ENCODE peak calls at places on chromosomes 13 and 19, in nine cellular contexts. W is heart right ventricle; X is GM23338; I is Peyer's patch; N is psoas muscle; L is ascending aorta; C is endodermal cell; Z is GM23248; F is CD8-positive, alpha-beta memory T cell. G is an unnamed sample. For H3K4me1, the result is how much of the 10 kb centered on the place peaks cover.

GRCh38 chr19:575527-576506 is 3.4 kb downstream of the BSG start:
- DNase-seq in N (peak), C (peak), Z (peak), I (no peak), X (peak), F (no peak), W (peak), L (no peak), G (no peak)

GRCh38 chr13:46160474-46161066 is 21.4 kb downstream of the LCP1 start:
- DNase-seq in N (no peak), C (peak), W (no peak), X (peak), Z (peak), I (no peak), F (no peak), L (no peak), G (peak)

GRCh38 chr19:16969127-16969526 is 57.5 kb downstream of the CPAMD8 start:
- DNase-seq in X (peak), L (no peak), C (no peak), W (no peak), I (no peak), F (no peak), N (no peak), Z (peak), G (no peak)

GRCh38 chr13:90732049-90732448 is 615.4 kb upstream of the MIR17HG start:
- DNase-seq in I (no peak), F (no peak), N (no peak), X (peak), Z (no peak), L (no peak), W (no peak), C (peak), G (no peak)

GRCh38 chr13:97512732-97513131 is 78.8 kb downstream of the RAP2A start:
- DNase-seq in W (no peak), F (no peak), I (no peak), Z (no peak), X (no peak), N (no peak), C (no peak), L (no peak), G (no peak)

GRCh38 chr19:34306213-34306661 is 51.9 kb downstream of the GARRE1 start:
- DNase-seq in X (no peak), F (no peak), W (no peak), C (no peak), L (no peak), Z (no peak), I (peak), N (no peak), G (no peak)

GRCh38 chr19:54254195-54254906 is 2.7 kb downstream of the LILRB5 start:
- DNase-seq in L (no peak), W (no peak), Z (no peak), N (no peak), I (no peak), F (no peak), C (peak), X (peak), G (no peak)

GRCh38 chr13:108734676-108735075 is 105.3 kb downstream of the MYO16 start:
- DNase-seq in F (no peak), N (no peak), C (peak), I (no peak), X (peak), W (no peak), L (no peak), Z (no peak), G (peak)

GRCh38 chr13:111486331-111486730 is 165.9 kb downstream of the TEX29 start:
- DNase-seq in C (no peak), L (no peak), W (no peak), F (no peak), N (no peak), X (no peak), Z (no peak), I (no peak), G (no peak)

GRCh38 chr19:51410950-51411748 is 6.3 kb downstream of the SIGLEC10 start:
- DNase-seq in I (no peak), F (no peak), N (no peak), X (no peak), Z (no peak), W (no peak), C (no peak), L (no peak), G (no peak)

GRCh38 chr13:21673592-21674270 is 2.9 kb downstream of the FGF9 start:
- DNase-seq in L (no peak), F (no peak), C (peak), W (peak), X (peak), I (peak), N (peak), Z (peak), G (no peak)

GRCh38 chr13:46134494-46134893 is 29.7 kb upstream of the CPB2 start:
- DNase-seq in F (no peak), C (no peak), Z (no peak), N (no peak), W (no peak), L (no peak), X (no peak), I (no peak), G (no peak)

GRCh38 chr19:5045956-5046338 is 77.0 kb downstream of the KDM4B start:
- DNase-seq in L (no peak), X (no peak), W (no peak), Z (no peak), C (no peak), I (no peak), F (no peak), N (no peak), G (no peak)

GRCh38 chr19:47110521-47111080 is 3.0 kb downstream of the ZC3H4 start:
- DNase-seq in C (no peak), X (no peak), Z (peak), L (no peak), I (no peak), N (no peak), F (no peak), W (no peak), G (no peak)

GRCh38 chr13:113901642-113902041 is 37.8 kb upstream of the GAS6 start:
- DNase-seq in N (no peak), C (peak), W (no peak), F (no peak), L (no peak), Z (no peak), X (no peak), I (no peak), G (no peak)

GRCh38 chr19:29858000-29858596 is 46.3 kb downstream of the CCNE1 start:
- DNase-seq in W (no peak), L (no peak), I (peak), F (no peak), C (peak), Z (peak), N (no peak), X (peak), G (no peak)

GRCh38 chr13:61362522-61362921 is 53.1 kb downstream of the PCDH20 start:
- DNase-seq in X (no peak), C (no peak), I (no peak), L (no peak), F (no peak), Z (no peak), W (no peak), N (no peak), G (no peak)

GRCh38 chr19:1130801-1131717 is 27.3 kb downstream of the GPX4 start:
- DNase-seq in L (no peak), X (no peak), Z (peak), I (no peak), W (no peak), N (no peak), C (no peak), F (peak), G (no peak)

GRCh38 chr19:17733127-17733526 is 13.8 kb downstream of the MAP1S start:
- DNase-seq in I (no peak), X (no peak), Z (no peak), C (no peak), N (no peak), F (no peak), W (no peak), L (no peak), G (no peak)

GRCh38 chr19:45940515-45940805 is 25.9 kb upstream of the NANOS2 start:
- DNase-seq in N (no peak), W (no peak), Z (no peak), C (no peak), L (no peak), X (no peak), F (no peak), I (no peak), G (no peak)
- H3K4me1 ChIP-seq in N (under half), W (under half), Z (under half), C (under half), L (under half), X (under half), F (under half), I (under half), G (under half)

DNA sequence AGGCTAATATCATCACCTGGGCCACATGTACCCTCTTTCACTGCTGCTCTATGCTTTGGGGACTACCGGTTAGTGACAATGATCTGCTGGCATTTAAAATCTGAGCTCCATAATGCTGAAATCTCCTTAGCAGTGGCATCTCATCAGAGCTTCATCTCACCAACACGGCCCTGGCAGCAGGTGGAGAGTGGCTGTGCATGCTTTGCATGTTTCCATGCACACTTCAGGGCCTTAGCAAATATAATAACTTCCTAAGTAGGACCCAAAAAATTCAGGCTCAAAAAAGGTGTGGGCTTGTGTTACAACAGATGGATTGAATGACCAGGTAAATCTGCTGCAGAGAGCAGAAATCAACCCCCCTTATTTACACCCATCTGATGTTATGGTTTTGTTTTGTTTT is 55.2 kb downstream of the ALOX5AP start:
- DNase-seq in L (no peak), X (no peak), F (no peak), W (no peak), Z (no peak), N (no peak), C (no peak), I (no peak), G (no peak)
- H3K27ac ChIP-seq in L (no peak), X (no peak), F (no peak), W (no peak), Z (no peak), N (no peak), C (no peak), I (no peak), G (no peak)

GRCh38 chr13:48728876-48729275 is 75.1 kb downstream of the CYSLTR2 start:
- DNase-seq in F (no peak), W (no peak), Z (no peak), X (no peak), L (no peak), I (no peak), N (no peak), C (no peak), G (no peak)

GRCh38 chr13:48727252-48728011 is 73.7 kb downstream of the CYSLTR2 start:
- DNase-seq in C (no peak), Z (peak), I (no peak), X (no peak), F (no peak), L (no peak), N (no peak), W (peak), G (no peak)

GRCh38 chr13:48730971-48731658 is 77.4 kb downstream of the CYSLTR2 start:
- DNase-seq in W (no peak), I (no peak), C (peak), L (no peak), N (no peak), X (peak), Z (peak), F (no peak), G (no peak)

GRCh38 chr13:48726711-48727110 is 73.0 kb downstream of the CYSLTR2 start:
- DNase-seq in W (no peak), C (no peak), N (no peak), X (no peak), L (no peak), Z (no peak), I (no peak), F (no peak), G (no peak)

GRCh38 chr13:48728226-48728625 is 74.5 kb downstream of the CYSLTR2 start:
- DNase-seq in X (no peak), Z (no peak), N (no peak), L (no peak), I (no peak), C (no peak), F (no peak), W (no peak), G (no peak)
- H3K4me3 ChIP-seq in X (no peak), Z (no peak), N (no peak), L (no peak), I (no peak), C (no peak), F (no peak), W (no peak), G (no peak)

DNA sequence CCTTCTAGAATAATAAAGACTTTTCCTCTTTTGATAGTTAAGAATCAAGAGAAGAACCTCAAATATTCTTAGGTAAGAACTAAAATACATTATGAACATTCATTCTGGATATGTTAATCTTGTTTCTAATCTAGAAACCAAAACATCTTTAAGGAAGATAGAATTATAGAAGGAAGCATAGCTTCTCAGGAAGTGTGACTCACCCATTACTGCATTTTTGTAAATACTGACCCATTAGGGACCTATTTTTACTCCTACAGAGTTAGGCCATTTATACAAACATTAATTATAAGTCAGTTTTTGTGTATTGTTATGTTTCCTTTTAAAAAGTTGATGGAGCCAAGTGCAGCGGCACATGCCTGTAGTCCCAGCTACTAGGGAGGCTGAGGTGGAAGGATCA is 147.1 kb downstream of the NUFIP1 start:
- DNase-seq in X (no peak), I (no peak), N (no peak), Z (peak), C (no peak), L (no peak), W (no peak), F (no peak), G (no peak)
- H3K4me1 ChIP-seq in X (under half), I (under half), N (under half), Z (under half), C (under half), L (under half), W (under half), F (under half), G (under half)

DNA sequence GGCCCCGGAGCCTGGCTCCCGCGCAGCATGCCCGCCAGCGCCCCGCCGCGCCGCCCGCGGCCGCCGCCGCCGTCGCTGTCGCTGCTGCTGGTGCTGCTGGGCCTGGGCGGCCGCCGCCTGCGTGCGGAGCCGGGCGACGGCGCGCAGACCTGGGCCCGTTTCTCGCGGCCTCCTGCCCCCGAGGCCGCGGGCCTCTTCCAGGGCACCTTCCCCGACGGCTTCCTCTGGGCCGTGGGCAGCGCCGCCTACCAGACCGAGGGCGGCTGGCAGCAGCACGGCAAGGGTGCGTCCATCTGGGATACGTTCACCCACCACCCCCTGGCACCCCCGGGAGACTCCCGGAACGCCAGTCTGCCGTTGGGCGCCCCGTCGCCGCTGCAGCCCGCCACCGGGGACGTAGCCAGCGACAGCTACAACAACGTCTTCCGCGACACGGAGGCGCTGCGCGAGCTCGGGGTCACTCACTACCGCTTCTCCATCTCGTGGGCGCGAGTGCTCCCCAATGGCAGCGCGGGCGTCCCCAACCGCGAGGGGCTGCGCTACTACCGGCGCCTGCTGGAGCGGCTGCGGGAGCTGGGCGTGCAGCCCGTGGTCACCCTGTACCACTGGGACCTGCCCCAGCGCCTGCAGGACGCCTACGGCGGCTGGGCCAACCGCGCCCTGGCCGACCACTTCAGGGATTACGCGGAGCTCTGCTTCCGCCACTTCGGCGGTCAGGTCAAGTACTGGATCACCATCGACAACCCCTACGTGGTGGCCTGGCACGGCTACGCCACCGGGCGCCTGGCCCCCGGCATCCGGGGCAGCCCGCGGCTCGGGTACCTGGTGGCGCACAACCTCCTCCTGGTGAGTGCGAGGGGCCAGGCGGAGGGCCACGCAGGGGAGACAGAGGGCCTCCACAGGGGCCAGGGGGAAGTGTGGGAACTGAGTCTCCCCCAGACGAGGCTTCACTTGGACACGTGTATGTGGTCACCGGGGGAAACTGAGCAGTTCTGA is at the start of gene KL:
- DNase-seq in X (peak), W (peak), N (peak), F (no peak), I (peak), Z (peak), C (peak), L (no peak), G (no peak)
- H3K27ac ChIP-seq in X (no peak), W (peak), N (peak), F (no peak), I (peak), Z (no peak), C (no peak), L (peak), G (no peak)

GRCh38 chr19:2770055-2771013 is 12.7 kb downstream of the SGTA start:
- DNase-seq in X (no peak), C (no peak), W (peak), L (no peak), Z (peak), F (no peak), I (no peak), N (peak), G (no peak)

GRCh38 chr19:2775556-2776430 is 7.3 kb downstream of the SGTA start:
- DNase-seq in N (peak), X (no peak), F (peak), W (peak), I (peak), C (no peak), L (peak), Z (peak), G (no peak)

GRCh38 chr19:2771786-2772674 is 11.0 kb downstream of the SGTA start:
- DNase-seq in X (no peak), N (peak), L (no peak), Z (no peak), F (no peak), C (no peak), W (no peak), I (no peak), G (no peak)

GRCh38 chr19:2774953-2775555 is 8.0 kb downstream of the SGTA start:
- DNase-seq in X (no peak), Z (no peak), W (no peak), L (no peak), N (no peak), I (no peak), F (no peak), C (no peak), G (no peak)

DNA sequence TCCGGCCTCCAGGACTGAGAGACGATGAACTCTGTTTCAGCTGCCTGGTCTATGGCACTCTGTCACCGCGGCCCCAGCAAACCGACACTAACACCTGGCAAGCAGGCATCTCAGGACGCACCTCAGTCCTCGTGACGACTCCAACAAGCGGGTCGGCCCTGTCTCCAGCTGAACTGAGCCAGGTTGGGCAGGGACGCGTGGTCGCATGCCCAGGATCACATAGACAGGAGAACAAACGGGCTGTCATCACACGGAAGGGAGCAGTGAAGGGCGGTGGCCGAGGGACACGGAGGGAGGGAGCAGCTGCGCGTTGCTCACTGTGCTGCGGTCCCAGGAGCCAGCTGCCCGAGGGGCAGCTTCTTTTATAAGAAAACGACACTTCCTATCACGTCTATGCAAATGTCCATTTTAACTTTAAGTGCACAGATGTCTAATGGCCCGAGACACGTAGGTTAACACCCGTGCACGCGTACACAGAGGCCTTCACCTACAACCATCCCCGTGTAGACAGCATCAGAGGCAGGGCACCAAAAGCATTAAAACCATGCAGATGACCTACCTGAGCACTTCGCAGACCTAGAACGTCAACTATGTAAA is 8.9 kb downstream of the SGTA start:
- DNase-seq in L (no peak), W (peak), F (no peak), Z (no peak), X (no peak), N (no peak), C (no peak), I (no peak), G (no peak)
- H3K4me3 ChIP-seq in L (no peak), W (no peak), F (no peak), Z (no peak), X (no peak), N (peak), C (no peak), I (no peak), G (no peak)

GRCh38 chr13:44575035-44575434 is 1.1 kb downstream of the TSC22D1 start:
- DNase-seq in I (no peak), X (no peak), L (no peak), N (no peak), F (no peak), Z (no peak), W (no peak), C (no peak), G (no peak)
- H3K4me1 ChIP-seq in I (under half), X (under half), L (under half), N (under half), F (under half), Z (half or more), W (under half), C (under half), G (under half)

GRCh38 chr19:6058411-6059201 is 51.7 kb downstream of the RFX2 start:
- DNase-seq in L (no peak), Z (no peak), X (no peak), I (no peak), N (no peak), F (no peak), W (no peak), C (no peak), G (no peak)

GRCh38 chr19:6057651-6058365 is 52.5 kb downstream of the RFX2 start:
- DNase-seq in I (no peak), X (no peak), N (no peak), C (no peak), Z (no peak), W (no peak), L (no peak), F (no peak), G (no peak)

GRCh38 chr19:6056282-6056741 is 54.0 kb downstream of the RFX2 start:
- DNase-seq in L (no peak), N (no peak), Z (no peak), C (no peak), I (peak), F (no peak), X (no peak), W (no peak), G (no peak)

GRCh38 chr19:6056801-6057650 is 53.3 kb downstream of the RFX2 start:
- DNase-seq in W (peak), Z (peak), I (peak), F (no peak), L (peak), C (peak), N (peak), X (peak), G (no peak)

GRCh38 chr19:6055013-6055795 is 55.1 kb downstream of the RFX2 start:
- DNase-seq in X (no peak), F (no peak), W (no peak), L (no peak), N (no peak), C (no peak), Z (no peak), I (no peak), G (no peak)
- H3K27ac ChIP-seq in X (no peak), F (no peak), W (no peak), L (peak), N (no peak), C (no peak), Z (no peak), I (no peak), G (no peak)

G was measured in iPS DF 6.9.